ENCODE peak calls at places on chromosomes 4 and X, in four cellular contexts. X is neural progenitor cell, D is EL, S is retinal pigment epithelial cell. U is an unnamed sample.

GRCh38 chr4:118356731-118357130 is 3.9 kb upstream of the PRSS12 start:
- DNase-seq in S (no peak), D (no peak), X (no peak), U (no peak)

GRCh38 chrX:21756785-21757529 is 959 bp downstream of the SMPX start:
- DNase-seq in S (no peak), X (no peak), D (no peak), U (no peak)

GRCh38 chr4:26420438-26420837 is 69.8 kb downstream of the CCKAR start:
- DNase-seq in X (no peak), S (no peak), D (no peak), U (no peak)

GRCh38 chr4:160580581-160580980 is 1477.7 kb downstream of the RAPGEF2 start:
- DNase-seq in D (no peak), S (no peak), X (no peak), U (no peak)

GRCh38 chr4:106063009-106063408 is 167.7 kb downstream of the NPNT start:
- DNase-seq in S (peak; percentile 79), D (peak; percentile 20), X (no peak), U (no peak)

GRCh38 chrX:134849390-134849789 is 141.4 kb upstream of the SMIM10 start:
- DNase-seq in X (no peak), S (no peak), D (peak; percentile 56), U (no peak)

GRCh38 chr4:15779336-15779735 is 1.2 kb downstream of the CD38 start:
- DNase-seq in S (no peak), D (peak; percentile 66), X (peak; percentile 71), U (peak; percentile 67)

GRCh38 chr4:157221895-157222763 is 1.6 kb downstream of the GRIA2 start:
- DNase-seq in D (peak; percentile 2), X (peak; percentile 86), S (no peak), U (no peak)

GRCh38 chr4:3296651-3297050 is 3.8 kb downstream of the RGS12 start:
- DNase-seq in S (no peak), X (no peak), D (no peak), U (no peak)

GRCh38 chr4:105620640-105621323 is 68.4 kb downstream of the ARHGEF38 start:
- DNase-seq in X (no peak), S (peak; percentile 75), D (peak; percentile 75), U (no peak)

GRCh38 chr4:124275-125081 is at the start of gene ZNF718:
- DNase-seq in S (peak; percentile 94), X (peak; percentile 97), D (peak; percentile 95), U (peak; percentile 95)

GRCh38 chr4:120043828-120044227 is 22.8 kb downstream of the MAD2L1 start:
- DNase-seq in S (no peak), D (no peak), X (no peak), U (no peak)

GRCh38 chr4:80058740-80059139 is 14.3 kb downstream of the ANTXR2 start:
- DNase-seq in X (no peak), D (no peak), S (no peak), U (no peak)

GRCh38 chr4:69322055-69322454 is 41.8 kb downstream of the UGT2B28 start:
- DNase-seq in X (no peak), D (no peak), S (no peak), U (no peak)

GRCh38 chr4:107008115-107008514 is 28.0 kb downstream of the DKK2 start:
- DNase-seq in D (no peak), X (no peak), S (no peak), U (no peak)

GRCh38 chr4:140296335-140296753 is 77.1 kb upstream of the SCOC start:
- DNase-seq in D (peak; percentile 91), X (no peak), S (no peak), U (no peak)

GRCh38 chrX:39636481-39636880 is 461.3 kb downstream of the BCOR start:
- DNase-seq in D (no peak), S (no peak), X (no peak), U (no peak)

GRCh38 chr4:152000518-152000917 is 239.7 kb upstream of the GATB start:
- DNase-seq in S (no peak), X (peak; percentile 11), D (no peak), U (no peak)

GRCh38 chrX:15468036-15468435 is 25.1 kb downstream of the PIR start:
- DNase-seq in X (peak; percentile 50), D (peak; percentile 36), S (peak; percentile 20), U (no peak)

GRCh38 chr4:147924604-147925412 is 192.9 kb downstream of the ARHGAP10 start:
- DNase-seq in S (no peak), X (peak; percentile 79), D (peak; percentile 13), U (no peak)

GRCh38 chrX:80229626-80230025 is 190.6 kb upstream of the TENT5D start:
- DNase-seq in X (no peak), S (no peak), D (no peak), U (no peak)

GRCh38 chr4:137749466-137749865 is 217.2 kb upstream of the PCDH18 start:
- DNase-seq in D (peak; percentile 23), S (no peak), X (no peak), U (no peak)

GRCh38 chrX:46910415-46910814 is 1.8 kb upstream of the JADE3 start:
- DNase-seq in X (no peak), D (no peak), S (no peak), U (no peak)

GRCh38 chr4:35520059-35520458 is 724.3 kb downstream of the ARAP2 start:
- DNase-seq in X (no peak), S (no peak), D (no peak), U (no peak)

GRCh38 chr4:5751073-5751917 is 40.3 kb downstream of the EVC start:
- DNase-seq in S (peak; percentile 100), X (no peak), D (peak; percentile 72), U (no peak)

U was measured in dorsolateral prefrontal cortex.